ENCODE peak calls at places on chromosomes 13 and 19, in six cellular contexts. S is mammary epithelial cell, P is sigmoid colon, J is aorta, U is OCI-LY7, B is SJSA1. G is an unnamed sample. For H3K4me1, the result is how much of the 10 kb centered on the place peaks cover.

GRCh38 chr13:104510422-104510821 is 1444.2 kb upstream of the SLC10A2 start:
- DNase-seq in S (no peak), P (no peak), J (no peak), U (no peak), B (no peak), G (no peak)

GRCh38 chr13:65540064-65540635 is 1690.0 kb downstream of the PCDH9 start:
- DNase-seq in S (no peak), P (no peak), J (no peak), U (no peak), B (no peak), G (peak)

GRCh38 chr13:20475927-20476691 is 49.5 kb downstream of the CRYL1 start:
- DNase-seq in S (peak), P (no peak), J (no peak), U (no peak), B (no peak), G (no peak)

GRCh38 chr13:82344867-82345266 is 1537.4 kb downstream of the SLITRK1 start:
- DNase-seq in S (no peak), P (no peak), J (no peak), U (no peak), B (no peak), G (no peak)

GRCh38 chr19:14530005-14530348 is 583 bp downstream of the TECR start:
- DNase-seq in S (no peak), P (no peak), J (no peak), U (peak), B (no peak), G (no peak)

GRCh38 chr13:50357586-50358118 is 342.4 kb downstream of the KCNRG start:
- DNase-seq in S (peak), P (peak), J (no peak), U (no peak), B (no peak), G (peak)

GRCh38 chr13:42876810-42877550 is 95.6 kb downstream of the FAM216B start:
- DNase-seq in S (peak), P (no peak), J (no peak), U (no peak), B (no peak), G (peak)

GRCh38 chr13:40910324-40911050 is 108.6 kb downstream of the ELF1 start:
- DNase-seq in S (peak), P (no peak), J (no peak), U (no peak), B (no peak), G (peak)

GRCh38 chr13:26951581-26952177 is 191.1 kb upstream of the GPR12 start:
- DNase-seq in S (no peak), P (no peak), J (no peak), U (no peak), B (no peak), G (no peak)

GRCh38 chr19:30144794-30145193 is 202.8 kb downstream of the URI1 start:
- DNase-seq in S (no peak), P (no peak), J (peak), U (no peak), B (no peak), G (no peak)

GRCh38 chr13:72656357-72656756 is 71.1 kb downstream of the MZT1 start:
- DNase-seq in S (no peak), P (no peak), J (no peak), U (no peak), B (no peak), G (no peak)

GRCh38 chr13:74891610-74892009 is 590.4 kb downstream of the TBC1D4 start:
- DNase-seq in S (peak), P (no peak), J (no peak), U (no peak), B (no peak), G (peak)

GRCh38 chr13:101544979-101545378 is 92.5 kb downstream of the ITGBL1 start:
- DNase-seq in S (no peak), P (no peak), J (no peak), U (no peak), B (no peak), G (no peak)

GRCh38 chr13:67614577-67614976 is 384.4 kb upstream of the PCDH9 start:
- DNase-seq in S (no peak), P (no peak), J (no peak), U (no peak), B (no peak), G (no peak)

GRCh38 chr19:3095375-3096191 is 1.4 kb downstream of the GNA11 start:
- DNase-seq in S (peak), P (no peak), J (peak), U (no peak), B (no peak), G (no peak)

GRCh38 chr19:47458672-47459071 is 13.0 kb downstream of the SLC8A2 start:
- DNase-seq in S (no peak), P (no peak), J (no peak), U (no peak), B (no peak), G (no peak)

GRCh38 chr13:83867708-83868107 is 14.6 kb downstream of the SLITRK1 start:
- DNase-seq in S (no peak), P (no peak), J (no peak), U (no peak), B (no peak), G (no peak)

GRCh38 chr19:47240996-47241918 is 10.3 kb upstream of the BBC3 start:
- DNase-seq in S (peak), P (peak), J (peak), U (peak), B (peak), G (peak)

GRCh38 chr19:55813906-55814305 is 17.9 kb downstream of the NLRP11 start:
- DNase-seq in S (no peak), P (no peak), J (no peak), U (no peak), B (no peak), G (no peak)

GRCh38 chr13:113845723-113846638 is 17.9 kb downstream of the GAS6 start:
- DNase-seq in S (no peak), P (no peak), J (peak), U (no peak), B (no peak), G (no peak)

GRCh38 chr13:113016526-113017295 is 47.7 kb downstream of the MCF2L start:
- DNase-seq in S (no peak), P (no peak), J (no peak), U (no peak), B (no peak), G (no peak)

GRCh38 chr13:31361673-31362072 is 161.9 kb downstream of the B3GLCT start:
- DNase-seq in S (peak), P (no peak), J (no peak), U (no peak), B (no peak), G (no peak)
- H3K4me1 ChIP-seq in S (under half), P (under half), J (under half), U (under half), B (under half), G (under half)

DNA sequence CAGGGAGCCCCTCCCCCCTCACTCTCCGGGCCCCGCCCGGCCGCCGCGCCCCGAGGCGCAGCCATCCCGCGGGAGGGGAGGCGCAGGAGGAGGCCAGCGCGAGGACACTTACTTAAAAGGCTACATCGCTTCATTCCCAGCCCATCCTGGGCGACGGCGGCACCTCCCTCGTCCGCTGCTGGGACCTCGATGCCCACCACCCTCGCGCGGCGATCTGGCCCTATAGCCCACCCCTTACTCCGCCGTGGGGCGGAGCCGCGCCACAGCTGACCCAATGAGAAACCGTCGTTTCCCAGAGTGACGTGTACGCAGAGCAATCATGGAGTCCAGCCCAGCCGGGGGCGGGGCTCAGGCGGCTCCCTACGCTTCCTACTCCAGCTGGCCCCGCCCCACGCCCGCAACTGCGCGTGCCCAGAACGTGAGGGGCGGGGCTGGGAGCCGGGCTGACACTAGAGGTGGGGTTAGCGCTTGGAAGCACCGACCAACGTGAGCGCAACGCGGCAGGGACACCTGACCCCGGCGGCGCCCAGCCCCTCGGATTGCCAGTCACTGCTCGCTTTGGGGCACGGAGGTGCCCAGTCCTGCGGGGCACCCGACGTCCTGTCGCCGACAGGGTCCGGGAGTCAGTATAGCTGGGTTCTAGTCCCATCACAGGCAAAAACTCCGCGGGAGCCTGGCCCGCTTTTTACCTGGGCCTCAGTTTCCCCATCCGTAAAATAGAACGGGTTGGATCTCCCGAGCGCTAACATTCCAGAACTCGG is at the start of gene ANKRD27:
- DNase-seq in S (peak), P (peak), J (peak), U (peak), B (peak), G (peak)
- H3K4me1 ChIP-seq in S (under half), P (under half), J (under half), U (under half), B (under half), G (under half)

GRCh38 chr19:45315304-45315703 is 7.4 kb downstream of the CKM start:
- DNase-seq in S (no peak), P (no peak), J (no peak), U (no peak), B (no peak), G (no peak)

GRCh38 chr19:45311640-45312039 is 11.0 kb downstream of the CKM start:
- DNase-seq in S (no peak), P (no peak), J (no peak), U (no peak), B (no peak), G (no peak)

DNA sequence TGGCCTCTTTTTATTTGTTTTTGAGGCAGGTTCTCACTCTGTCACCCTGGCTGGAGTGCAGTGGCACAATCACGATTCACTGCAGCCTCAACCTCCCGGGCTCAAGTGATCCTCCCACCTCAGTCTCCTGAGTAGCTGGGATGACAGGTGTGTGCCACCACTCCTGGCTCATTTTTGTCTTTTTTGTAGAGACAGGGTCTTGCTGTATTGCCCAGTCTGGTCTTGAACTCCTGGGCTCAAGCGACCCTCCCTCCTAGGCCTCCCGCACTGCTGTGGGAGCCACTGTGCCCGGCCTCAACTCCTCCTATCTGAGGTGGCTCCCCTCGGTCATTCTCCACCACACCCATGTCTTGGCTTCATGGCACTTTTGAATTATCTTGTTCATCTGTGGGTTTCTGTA is 8.0 kb downstream of the CKM start:
- DNase-seq in S (no peak), P (no peak), J (no peak), U (no peak), B (no peak), G (no peak)
- H3K4me1 ChIP-seq in S (under half), P (under half), J (under half), U (under half), B (under half), G (under half)

GRCh38 chr13:70484931-70485330 is 376.7 kb upstream of the KLHL1 start:
- DNase-seq in S (no peak), P (no peak), J (no peak), U (no peak), B (no peak), G (no peak)
- H3K4me1 ChIP-seq in S (under half), P (under half), J (under half), U (under half), B (under half), G (under half)